ENCODE peak calls at places on chromosomes 13 and 19, in eight cellular contexts. N, Z, W, R, L, X, H and U are unnamed samples.

GRCh38 chr13:41263261-41263971 is at the start of gene MTRF1:
- DNase-seq in N (peak), Z (peak), W (peak), R (peak), L (peak), X (peak), H (peak), U (peak)

GRCh38 chr13:39329182-39329639 is 273.8 kb downstream of the LHFPL6 start:
- DNase-seq in N (no peak), Z (no peak), W (no peak), R (no peak), L (no peak), X (no peak), H (no peak), U (no peak)

GRCh38 chr19:41700381-41701195 is 7.8 kb upstream of the CEACAM5 start:
- DNase-seq in N (no peak), Z (no peak), W (no peak), R (no peak), L (no peak), X (peak), H (no peak), U (no peak)

GRCh38 chr13:43990021-43990420 is 110.3 kb downstream of the LACC1 start:
- DNase-seq in N (no peak), Z (no peak), W (no peak), R (no peak), L (no peak), X (no peak), H (no peak), U (no peak)

GRCh38 chr13:28012896-28013295 is 24.4 kb upstream of the URAD start:
- DNase-seq in N (no peak), Z (no peak), W (no peak), R (no peak), L (no peak), X (no peak), H (no peak), U (no peak)

GRCh38 chr13:111658150-111659100 is 338.0 kb downstream of the TEX29 start:
- DNase-seq in N (no peak), Z (no peak), W (no peak), R (no peak), L (no peak), X (peak), H (no peak), U (no peak)

GRCh38 chr19:52492201-52492960 is 35.1 kb upstream of the ZNF808 start:
- DNase-seq in N (no peak), Z (no peak), W (no peak), R (no peak), L (no peak), X (peak), H (no peak), U (peak)

GRCh38 chr19:54364775-54365257 is at the start of gene LAIR1:
- DNase-seq in N (no peak), Z (peak), W (no peak), R (no peak), L (no peak), X (no peak), H (no peak), U (no peak)

GRCh38 chr13:113646376-113646775 is 11.6 kb downstream of the ATP4B start:
- DNase-seq in N (no peak), Z (peak), W (no peak), R (no peak), L (peak), X (peak), H (no peak), U (peak)

GRCh38 chr19:1449467-1450442 is at the start of gene APC2:
- DNase-seq in N (no peak), Z (no peak), W (no peak), R (no peak), L (no peak), X (no peak), H (peak), U (no peak)

GRCh38 chr13:67033170-67033569 is 197.0 kb downstream of the PCDH9 start:
- DNase-seq in N (no peak), Z (no peak), W (no peak), R (no peak), L (no peak), X (no peak), H (no peak), U (no peak)

GRCh38 chr13:41463823-41464602 is 6.7 kb downstream of the RGCC start:
- DNase-seq in N (no peak), Z (no peak), W (no peak), R (no peak), L (no peak), X (no peak), H (no peak), U (no peak)

GRCh38 chr19:38467541-38468525 is 34.3 kb downstream of the RYR1 start:
- DNase-seq in N (no peak), Z (no peak), W (no peak), R (no peak), L (no peak), X (no peak), H (no peak), U (no peak)

GRCh38 chr19:40588110-40588854 is 11.6 kb downstream of the SHKBP1 start:
- DNase-seq in N (no peak), Z (no peak), W (no peak), R (peak), L (no peak), X (no peak), H (no peak), U (no peak)

GRCh38 chr19:51525731-51526130 is 5.7 kb downstream of the SIGLEC6 start:
- DNase-seq in N (no peak), Z (no peak), W (no peak), R (no peak), L (no peak), X (no peak), H (no peak), U (no peak)

GRCh38 chr19:41456342-41456918 is 13.5 kb downstream of the ERICH4 start:
- DNase-seq in N (no peak), Z (peak), W (no peak), R (no peak), L (no peak), X (no peak), H (no peak), U (no peak)

GRCh38 chr13:73941752-73942151 is 192.5 kb downstream of the KLF12 start:
- DNase-seq in N (no peak), Z (no peak), W (no peak), R (no peak), L (no peak), X (no peak), H (no peak), U (no peak)

GRCh38 chr13:47166341-47166740 is 269.5 kb upstream of the HTR2A start:
- DNase-seq in N (no peak), Z (no peak), W (no peak), R (no peak), L (no peak), X (no peak), H (no peak), U (no peak)

GRCh38 chr13:74128171-74128767 is 5.9 kb downstream of the KLF12 start:
- DNase-seq in N (no peak), Z (no peak), W (no peak), R (no peak), L (no peak), X (no peak), H (no peak), U (no peak)

GRCh38 chr13:24271611-24272451 is 37.5 kb upstream of the C1QTNF9 start:
- DNase-seq in N (peak), Z (peak), W (no peak), R (no peak), L (no peak), X (peak), H (no peak), U (peak)

GRCh38 chr19:55165952-55166529 is 372 bp downstream of the DNAAF3 start:
- DNase-seq in N (peak), Z (peak), W (peak), R (peak), L (no peak), X (no peak), H (peak), U (peak)

GRCh38 chr13:21060063-21060826 is 1.1 kb downstream of the LATS2 start:
- DNase-seq in N (peak), Z (peak), W (no peak), R (no peak), L (no peak), X (peak), H (no peak), U (peak)
- TF ChIP-seq POLR2A in N (peak), Z (no peak), W (no peak), R (no peak), L (no peak), X (no peak), H (no peak), U (peak)

GRCh38 chr19:7869453-7869909 is 4.7 kb downstream of the PRR36 start:
- DNase-seq in N (peak), Z (no peak), W (no peak), R (no peak), L (peak), X (peak), H (no peak), U (peak)

GRCh38 chr19:7869910-7870511 is 4.2 kb downstream of the PRR36 start:
- DNase-seq in N (peak), Z (no peak), W (no peak), R (peak), L (no peak), X (no peak), H (no peak), U (peak)

GRCh38 chr19:7867092-7867844 is 6.9 kb downstream of the PRR36 start:
- DNase-seq in N (no peak), Z (no peak), W (no peak), R (no peak), L (no peak), X (no peak), H (no peak), U (no peak)

GRCh38 chr19:7868326-7868670 is 5.9 kb downstream of the PRR36 start:
- DNase-seq in N (peak), Z (no peak), W (no peak), R (no peak), L (no peak), X (no peak), H (no peak), U (no peak)

GRCh38 chr19:7868671-7869452 is 5.3 kb downstream of the PRR36 start:
- DNase-seq in N (peak), Z (peak), W (peak), R (peak), L (peak), X (peak), H (peak), U (peak)
- TF ChIP-seq POLR2A in N (peak), Z (no peak), W (no peak), R (no peak), L (no peak), X (no peak), H (peak), U (no peak)

DNA sequence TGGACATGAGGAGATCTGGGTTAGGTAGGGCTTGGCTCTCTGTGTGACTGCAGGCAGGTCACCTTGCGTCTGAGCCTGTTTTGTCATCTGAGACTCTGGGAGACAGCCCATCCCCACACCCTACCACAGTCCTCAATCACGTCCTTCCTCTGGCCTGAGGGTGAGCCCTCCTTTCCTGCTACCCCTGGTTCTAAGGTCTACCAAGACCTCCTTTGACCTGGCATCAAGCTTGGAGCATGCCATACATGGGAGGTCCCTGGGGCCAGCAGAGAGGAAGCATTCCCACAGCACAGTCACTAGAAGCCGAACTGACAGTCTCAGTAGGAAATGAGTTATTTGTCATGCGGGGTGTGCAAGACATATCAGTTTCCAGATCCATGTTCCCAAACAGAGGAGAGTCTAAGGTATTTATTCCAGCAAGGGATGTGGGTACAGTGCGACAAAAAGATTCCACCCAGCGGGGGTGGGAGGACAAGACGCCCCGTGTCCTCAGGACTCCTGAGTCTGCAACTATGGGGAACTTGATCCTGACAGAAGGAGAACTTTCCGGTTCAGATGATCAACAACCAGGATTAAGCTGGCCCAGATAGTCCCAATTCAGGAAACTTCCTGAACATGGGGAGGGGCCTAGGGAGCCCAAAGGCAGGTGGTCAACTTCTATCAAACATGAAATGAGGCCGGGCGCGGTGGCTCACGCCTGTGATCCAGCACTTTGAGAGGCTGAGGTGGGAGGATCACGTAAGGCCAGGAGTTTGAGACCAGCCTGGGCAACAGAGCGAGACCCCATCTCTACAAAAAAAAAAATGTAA is 9.5 kb downstream of the ARRDC2 start:
- DNase-seq in N (peak), Z (peak), W (no peak), R (no peak), L (no peak), X (no peak), H (no peak), U (no peak)
- TF ChIP-seq POLR2A in N (no peak), Z (no peak), W (no peak), R (no peak), L (no peak), X (no peak), H (no peak), U (no peak)

DNA sequence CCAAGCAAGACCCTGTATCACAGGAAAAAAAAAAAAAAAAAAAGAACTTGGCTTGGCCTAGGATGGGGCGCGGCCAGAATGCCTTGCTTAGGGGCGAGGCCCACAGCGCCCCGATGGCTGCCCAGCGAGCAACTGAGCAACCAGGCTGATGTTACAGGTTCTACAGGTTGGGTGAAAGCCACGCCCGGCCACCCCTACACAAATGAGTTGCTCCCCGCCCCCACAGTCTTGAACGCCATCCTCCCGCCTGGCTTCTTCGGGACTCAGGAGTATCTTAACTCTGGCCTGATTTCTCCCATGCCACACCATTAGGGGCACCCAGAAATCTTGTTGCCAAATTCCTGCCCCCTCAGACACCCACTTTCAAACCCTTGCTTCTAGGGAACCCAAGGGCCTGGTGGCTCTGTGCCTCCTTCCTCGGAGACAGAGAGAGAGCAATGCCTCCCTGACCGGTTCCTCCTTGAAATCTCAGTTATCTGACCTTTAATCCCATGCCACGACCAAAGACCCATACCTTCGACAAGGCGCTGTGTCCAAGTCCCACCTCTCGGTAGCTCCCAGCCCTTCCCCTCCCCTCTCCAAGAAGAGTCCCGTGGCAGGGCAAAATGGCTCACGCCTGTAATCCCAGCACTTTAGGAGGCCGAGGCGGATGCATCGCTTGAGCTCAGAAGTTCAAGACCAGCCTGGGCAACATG is 1.1 kb upstream of the CBLC start:
- DNase-seq in N (no peak), Z (no peak), W (no peak), R (peak), L (peak), X (peak), H (no peak), U (no peak)
- TF ChIP-seq POLR2A in N (no peak), Z (no peak), W (no peak), R (no peak), L (no peak), X (no peak), H (no peak), U (no peak)